ENCODE peak calls at places on chromosomes 2 and 18, in five cellular contexts. One of them, this sample, is unnamed.

GRCh38 chr2:44618378-44619023 is 256.8 kb downstream of the CAMKMT start:
- DNase-seq in mesenchymal stem cell: no peak
- DNase-seq in GM23248: no peak
- DNase-seq in kidney: no peak
- DNase-seq in neural progenitor cell: no peak
- DNase-seq in this sample: no peak

GRCh38 chr2:110980613-110981062 is 140.1 kb upstream of the BCL2L11 start:
- DNase-seq in neural progenitor cell: peak; percentile 18
- DNase-seq in kidney: no peak
- DNase-seq in GM23248: no peak
- DNase-seq in mesenchymal stem cell: no peak
- DNase-seq in this sample: no peak

GRCh38 chr2:230234122-230234722 is 8.7 kb downstream of the SP140 start:
- DNase-seq in kidney: no peak
- DNase-seq in GM23248: no peak
- DNase-seq in neural progenitor cell: no peak
- DNase-seq in mesenchymal stem cell: no peak
- DNase-seq in this sample: no peak

GRCh38 chr2:197889041-197889440 is 84.6 kb downstream of the PLCL1 start:
- DNase-seq in kidney: no peak
- DNase-seq in neural progenitor cell: peak; percentile 49
- DNase-seq in mesenchymal stem cell: peak; percentile 57
- DNase-seq in GM23248: peak; percentile 90
- DNase-seq in this sample: no peak

GRCh38 chr2:182550234-182550633 is 123.4 kb upstream of the PDE1A start:
- DNase-seq in kidney: no peak
- DNase-seq in GM23248: no peak
- DNase-seq in neural progenitor cell: no peak
- DNase-seq in mesenchymal stem cell: no peak
- DNase-seq in this sample: no peak

GRCh38 chr2:60552096-60552850 is 1.2 kb downstream of the BCL11A start:
- DNase-seq in mesenchymal stem cell: peak; percentile 20
- DNase-seq in neural progenitor cell: peak; percentile 78
- DNase-seq in kidney: no peak
- DNase-seq in GM23248: peak; percentile 62
- DNase-seq in this sample: no peak

GRCh38 chr18:37565138-37565984 is at the start of gene CELF4:
- DNase-seq in mesenchymal stem cell: peak; percentile 43
- DNase-seq in GM23248: peak; percentile 41
- DNase-seq in neural progenitor cell: peak; percentile 51
- DNase-seq in kidney: no peak
- DNase-seq in this sample: no peak

GRCh38 chr2:207240649-207241048 is 74.9 kb upstream of the KLF7 start:
- DNase-seq in GM23248: no peak
- DNase-seq in mesenchymal stem cell: no peak
- DNase-seq in neural progenitor cell: no peak
- DNase-seq in kidney: no peak
- DNase-seq in this sample: no peak

GRCh38 chr2:100819365-100820345 is at the start of gene NPAS2:
- DNase-seq in mesenchymal stem cell: peak; percentile 64
- DNase-seq in GM23248: peak; percentile 75
- DNase-seq in neural progenitor cell: peak; percentile 82
- DNase-seq in kidney: peak; percentile 83
- DNase-seq in this sample: no peak

GRCh38 chr2:20559277-20559676 is 91.6 kb downstream of the HS1BP3 start:
- DNase-seq in kidney: no peak
- DNase-seq in neural progenitor cell: no peak
- DNase-seq in mesenchymal stem cell: no peak
- DNase-seq in GM23248: no peak
- DNase-seq in this sample: no peak

GRCh38 chr2:12005886-12006681 is 259.7 kb downstream of the LPIN1 start:
- DNase-seq in GM23248: no peak
- DNase-seq in neural progenitor cell: peak; percentile 19
- DNase-seq in kidney: peak; percentile 85
- DNase-seq in mesenchymal stem cell: no peak
- DNase-seq in this sample: no peak

GRCh38 chr2:19695706-19696105 is 206.1 kb downstream of the TTC32 start:
- DNase-seq in mesenchymal stem cell: no peak
- DNase-seq in neural progenitor cell: no peak
- DNase-seq in kidney: no peak
- DNase-seq in GM23248: no peak
- DNase-seq in this sample: no peak

GRCh38 chr18:39842042-39842791 is 2112.8 kb upstream of the PIK3C3 start:
- DNase-seq in kidney: no peak
- DNase-seq in neural progenitor cell: peak; percentile 50
- DNase-seq in mesenchymal stem cell: no peak
- DNase-seq in GM23248: no peak
- DNase-seq in this sample: no peak

GRCh38 chr18:62741118-62741566 is 25.8 kb downstream of the PHLPP1 start:
- DNase-seq in kidney: no peak
- DNase-seq in GM23248: peak; percentile 61
- DNase-seq in neural progenitor cell: no peak
- DNase-seq in mesenchymal stem cell: peak; percentile 91
- DNase-seq in this sample: no peak

GRCh38 chr2:157587576-157587975 is 41.1 kb downstream of the ACVR1C start:
- DNase-seq in kidney: no peak
- DNase-seq in neural progenitor cell: peak; percentile 8
- DNase-seq in mesenchymal stem cell: no peak
- DNase-seq in GM23248: no peak
- DNase-seq in this sample: no peak

GRCh38 chr18:32317651-32318050 is 127.8 kb downstream of the MEP1B start:
- DNase-seq in neural progenitor cell: no peak
- DNase-seq in GM23248: peak; percentile 71
- DNase-seq in kidney: no peak
- DNase-seq in mesenchymal stem cell: peak; percentile 75
- DNase-seq in this sample: no peak

GRCh38 chr18:50507120-50507590 is 52.7 kb upstream of the MAPK4 start:
- DNase-seq in neural progenitor cell: peak; percentile 87
- DNase-seq in mesenchymal stem cell: no peak
- DNase-seq in GM23248: peak; percentile 32
- DNase-seq in kidney: peak; percentile 62
- DNase-seq in this sample: peak; percentile 77

GRCh38 chr2:189584662-189585061 is 4.1 kb upstream of the SLC40A1 start:
- DNase-seq in GM23248: no peak
- DNase-seq in neural progenitor cell: no peak
- DNase-seq in kidney: no peak
- DNase-seq in mesenchymal stem cell: no peak
- DNase-seq in this sample: no peak

GRCh38 chr18:46772396-46772795 is 15.5 kb upstream of the ST8SIA5 start:
- DNase-seq in mesenchymal stem cell: no peak
- DNase-seq in GM23248: no peak
- DNase-seq in neural progenitor cell: no peak
- DNase-seq in kidney: no peak
- DNase-seq in this sample: no peak

GRCh38 chr2:207836526-207837133 is 66.9 kb upstream of the FZD5 start:
- DNase-seq in GM23248: no peak
- DNase-seq in kidney: no peak
- DNase-seq in neural progenitor cell: peak; percentile 49
- DNase-seq in mesenchymal stem cell: no peak
- DNase-seq in this sample: peak; percentile 35

GRCh38 chr18:44036500-44036899 is 644.2 kb upstream of the SETBP1 start:
- DNase-seq in neural progenitor cell: peak; percentile 13
- DNase-seq in kidney: peak; percentile 43
- DNase-seq in GM23248: peak; percentile 3
- DNase-seq in mesenchymal stem cell: no peak
- DNase-seq in this sample: no peak

GRCh38 chr18:60693426-60693825 is 320.9 kb upstream of the MC4R start:
- DNase-seq in neural progenitor cell: no peak
- DNase-seq in kidney: no peak
- DNase-seq in mesenchymal stem cell: no peak
- DNase-seq in GM23248: no peak
- DNase-seq in this sample: no peak

DNA sequence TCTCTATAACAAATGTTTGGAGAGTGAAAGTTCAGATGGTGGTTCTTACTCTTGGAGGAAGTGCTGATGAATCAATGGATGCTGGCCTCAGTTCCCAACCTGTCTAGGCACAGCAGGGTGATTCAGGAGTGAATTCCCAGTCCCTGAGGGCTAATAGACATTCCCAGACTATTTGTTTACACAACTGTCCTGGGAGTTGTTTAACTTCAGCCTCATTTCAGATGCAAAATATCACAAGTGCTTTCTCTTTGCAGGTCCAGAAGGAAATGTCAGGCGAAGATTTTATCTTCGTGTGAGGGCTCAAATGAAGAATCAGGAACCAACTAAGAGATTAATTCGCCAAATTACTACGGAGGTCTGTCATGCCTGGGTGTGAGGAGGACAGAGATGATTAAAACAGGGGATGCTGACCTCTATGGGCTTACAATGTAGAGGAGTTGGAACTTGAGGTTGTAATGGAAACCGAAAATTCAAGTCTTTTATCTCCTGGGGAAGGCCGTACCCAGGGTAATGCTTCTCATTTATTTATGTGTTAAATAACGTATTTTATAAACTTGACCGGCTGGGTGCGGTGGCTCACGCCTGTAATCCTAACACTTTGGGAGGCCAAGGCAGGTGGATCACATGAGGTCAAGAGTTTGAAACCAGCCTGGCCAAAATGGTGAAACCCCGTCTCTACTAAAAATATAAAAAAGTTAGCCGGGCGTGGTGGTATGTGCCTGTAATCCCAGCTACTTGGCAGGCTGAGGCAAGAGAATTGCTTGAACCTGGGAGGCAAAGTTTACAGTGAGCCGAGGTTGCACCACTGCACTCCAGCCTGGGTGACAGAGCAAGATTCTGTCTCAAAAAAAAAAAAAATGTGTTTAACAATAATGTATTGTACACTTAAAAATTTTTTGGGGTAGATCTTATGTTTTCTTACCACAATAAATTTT is 38.7 kb upstream of the SLC1A4 start:
- DNase-seq in neural progenitor cell: no peak
- DNase-seq in GM23248: no peak
- DNase-seq in mesenchymal stem cell: peak; percentile 83
- DNase-seq in kidney: no peak
- DNase-seq in this sample: peak; percentile 25
- H3K9ac ChIP-seq in neural progenitor cell: no peak overlapping the region
- H3K9ac ChIP-seq in GM23248: no peak overlapping the region
- H3K9ac ChIP-seq in mesenchymal stem cell: no peak overlapping the region
- H3K9ac ChIP-seq in kidney: no peak overlapping the region
- H3K9ac ChIP-seq in this sample: no peak overlapping the region

GRCh38 chr2:216014986-216015385 is 1.6 kb upstream of the MREG start:
- DNase-seq in mesenchymal stem cell: no peak
- DNase-seq in neural progenitor cell: no peak
- DNase-seq in kidney: no peak
- DNase-seq in GM23248: no peak
- DNase-seq in this sample: no peak

GRCh38 chr2:216012830-216013079 is 596 bp downstream of the MREG start:
- DNase-seq in mesenchymal stem cell: no peak
- DNase-seq in GM23248: no peak
- DNase-seq in kidney: no peak
- DNase-seq in neural progenitor cell: no peak
- DNase-seq in this sample: no peak

GRCh38 chr2:216012133-216012829 is 1.1 kb downstream of the MREG start:
- DNase-seq in kidney: no peak
- DNase-seq in neural progenitor cell: no peak
- DNase-seq in GM23248: peak; percentile 79
- DNase-seq in mesenchymal stem cell: peak; percentile 40
- DNase-seq in this sample: no peak

GRCh38 chr2:216013080-216013909 is at the start of gene MREG:
- DNase-seq in mesenchymal stem cell: peak; percentile 79
- DNase-seq in kidney: peak; percentile 88
- DNase-seq in GM23248: peak; percentile 89
- DNase-seq in neural progenitor cell: peak; percentile 91
- DNase-seq in this sample: peak; percentile 62

GRCh38 chr2:216014006-216014405 is 655 bp upstream of the MREG start:
- DNase-seq in kidney: no peak
- DNase-seq in neural progenitor cell: no peak
- DNase-seq in GM23248: no peak
- DNase-seq in mesenchymal stem cell: no peak
- DNase-seq in this sample: no peak
- H3K9ac ChIP-seq in kidney: no peak overlapping the region
- H3K9ac ChIP-seq in neural progenitor cell: no peak overlapping the region
- H3K9ac ChIP-seq in GM23248: peak overlapping the region; percentile 64
- H3K9ac ChIP-seq in mesenchymal stem cell: peak overlapping the region; percentile 88
- H3K9ac ChIP-seq in this sample: no peak overlapping the region

GRCh38 chr18:11993264-11993916 is 12.1 kb downstream of the IMPA2 start:
- DNase-seq in GM23248: no peak
- DNase-seq in mesenchymal stem cell: no peak
- DNase-seq in kidney: peak; percentile 60
- DNase-seq in neural progenitor cell: no peak
- DNase-seq in this sample: no peak

GRCh38 chr18:11995445-11996189 is 14.3 kb downstream of the IMPA2 start:
- DNase-seq in GM23248: peak; percentile 84
- DNase-seq in mesenchymal stem cell: peak; percentile 78
- DNase-seq in neural progenitor cell: peak; percentile 80
- DNase-seq in kidney: peak; percentile 88
- DNase-seq in this sample: peak; percentile 71

GRCh38 chr18:11994346-11994707 is 13.0 kb downstream of the IMPA2 start:
- DNase-seq in GM23248: peak; percentile 89
- DNase-seq in mesenchymal stem cell: peak; percentile 88
- DNase-seq in kidney: peak; percentile 77
- DNase-seq in neural progenitor cell: no peak
- DNase-seq in this sample: no peak

GRCh38 chr18:11996190-11996754 is 15.0 kb downstream of the IMPA2 start:
- DNase-seq in kidney: peak; percentile 48
- DNase-seq in neural progenitor cell: no peak
- DNase-seq in mesenchymal stem cell: no peak
- DNase-seq in GM23248: no peak
- DNase-seq in this sample: no peak

GRCh38 chr18:11994708-11995444 is 13.6 kb downstream of the IMPA2 start:
- DNase-seq in mesenchymal stem cell: peak; percentile 69
- DNase-seq in GM23248: peak; percentile 73
- DNase-seq in neural progenitor cell: peak; percentile 41
- DNase-seq in kidney: peak; percentile 83
- DNase-seq in this sample: peak; percentile 77
- H3K9ac ChIP-seq in mesenchymal stem cell: peak overlapping the region; percentile 67
- H3K9ac ChIP-seq in GM23248: peak overlapping the region; percentile 50
- H3K9ac ChIP-seq in neural progenitor cell: no peak overlapping the region
- H3K9ac ChIP-seq in kidney: peak overlapping the region; percentile 75
- H3K9ac ChIP-seq in this sample: no peak overlapping the region

GRCh38 chr2:96148410-96149217 is 3.4 kb upstream of the DUSP2 start:
- DNase-seq in mesenchymal stem cell: peak; percentile 92
- DNase-seq in GM23248: peak; percentile 93
- DNase-seq in kidney: peak; percentile 95
- DNase-seq in neural progenitor cell: peak; percentile 67
- DNase-seq in this sample: peak; percentile 74
- H3K9ac ChIP-seq in mesenchymal stem cell: peak overlapping the region; percentile 26
- H3K9ac ChIP-seq in GM23248: peak overlapping the region; percentile 52
- H3K9ac ChIP-seq in kidney: no peak overlapping the region
- H3K9ac ChIP-seq in neural progenitor cell: no peak overlapping the region
- H3K9ac ChIP-seq in this sample: no peak overlapping the region

GRCh38 chr2:109266998-109267854 is 138.2 kb downstream of the SH3RF3 start:
- DNase-seq in GM23248: no peak
- DNase-seq in neural progenitor cell: peak; percentile 18
- DNase-seq in mesenchymal stem cell: peak; percentile 62
- DNase-seq in kidney: no peak
- DNase-seq in this sample: no peak
- H3K9ac ChIP-seq in GM23248: no peak overlapping the region
- H3K9ac ChIP-seq in neural progenitor cell: no peak overlapping the region
- H3K9ac ChIP-seq in mesenchymal stem cell: no peak overlapping the region
- H3K9ac ChIP-seq in kidney: no peak overlapping the region
- H3K9ac ChIP-seq in this sample: no peak overlapping the region

GRCh38 chr2:66443977-66444855 is 9.3 kb downstream of the MEIS1 start:
- DNase-seq in GM23248: peak; percentile 67
- DNase-seq in kidney: peak; percentile 63
- DNase-seq in mesenchymal stem cell: peak; percentile 73
- DNase-seq in neural progenitor cell: peak; percentile 62
- DNase-seq in this sample: peak; percentile 50
- H3K9ac ChIP-seq in GM23248: peak overlapping the region; percentile 95
- H3K9ac ChIP-seq in kidney: no peak overlapping the region
- H3K9ac ChIP-seq in mesenchymal stem cell: peak overlapping the region; percentile 99
- H3K9ac ChIP-seq in neural progenitor cell: no peak overlapping the region
- H3K9ac ChIP-seq in this sample: no peak overlapping the region

This sample was measured in H1.